ENCODE peak calls at places on chromosomes 4 and X, in nine cellular contexts. V is activated T-cell treated with anti-CD3 and anti-CD28 coated beads, Interleukin-2, amount 50 U/mL, for 4 hours; W is head of caudate nucleus; Z is GM12864; X is left kidney; T is NCI-H460; Y is erythroblast; U is A549; A is naive thymus-derived CD8-positive, alpha-beta T cell. M is an unnamed sample.
A peak's percentile ranks its signal among the peaks of the same experiment; 100 is the strongest.

GRCh38 chrX:39779952-39780783 is 317.6 kb downstream of the BCOR start:
- DNase-seq in W (no peak), Z (no peak), T (no peak), U (no peak), A (no peak), V (no peak), X (no peak), Y (no peak), M (no peak)

GRCh38 chrX:12814434-12814833 is 23.2 kb downstream of the PRPS2 start:
- DNase-seq in W (peak; percentile 13), A (peak; percentile 23), U (peak; percentile 59), X (peak; percentile 66), Z (peak; percentile 45), V (peak; percentile 17), Y (peak; percentile 44), T (peak; percentile 41), M (no peak)

GRCh38 chrX:17860811-17861495 is at the start of gene RAI2:
- DNase-seq in Z (no peak), Y (peak; percentile 7), W (no peak), V (peak; percentile 47), T (no peak), A (peak; percentile 49), U (no peak), X (peak; percentile 69), M (no peak)

GRCh38 chr4:3235030-3235345 is 14.0 kb upstream of the MSANTD1 start:
- DNase-seq in V (no peak), U (no peak), Y (no peak), A (no peak), X (no peak), W (no peak), T (no peak), Z (no peak), M (no peak)

GRCh38 chr4:15717126-15717525 is 14.3 kb downstream of the BST1 start:
- DNase-seq in Z (no peak), Y (no peak), U (no peak), W (no peak), T (no peak), X (no peak), V (no peak), A (no peak), M (no peak)

GRCh38 chr4:42708625-42709024 is 51.7 kb upstream of the ATP8A1 start:
- DNase-seq in X (no peak), T (no peak), Y (no peak), A (no peak), W (no peak), V (no peak), Z (no peak), U (no peak), M (no peak)

GRCh38 chrX:72269671-72270251 is 7.3 kb downstream of the RPS4X start:
- DNase-seq in W (no peak), A (no peak), X (no peak), T (no peak), Z (no peak), U (peak; percentile 38), V (peak; percentile 40), Y (no peak), M (no peak)

GRCh38 chrX:71586929-71587328 is 8.7 kb downstream of the GCNA start:
- DNase-seq in Z (no peak), T (no peak), W (no peak), X (no peak), V (no peak), A (no peak), U (no peak), Y (no peak), M (no peak)

GRCh38 chr4:21901831-21902230 is 46.7 kb downstream of the KCNIP4 start:
- DNase-seq in A (no peak), W (no peak), V (no peak), U (peak; percentile 20), Y (no peak), Z (no peak), T (no peak), X (no peak), M (no peak)

GRCh38 chrX:120223374-120223773 is 27.2 kb upstream of the ZBTB33 start:
- DNase-seq in W (no peak), X (no peak), Z (no peak), V (no peak), Y (no peak), T (no peak), A (no peak), U (no peak), M (no peak)

GRCh38 chrX:149467920-149468319 is 37.2 kb downstream of the IDS start:
- DNase-seq in V (no peak), W (no peak), U (no peak), T (no peak), Y (no peak), A (no peak), X (peak; percentile 17), Z (no peak), M (no peak)

GRCh38 chr4:109359040-109359646 is 56.7 kb upstream of the COL25A1 start:
- DNase-seq in U (no peak), T (no peak), Y (no peak), Z (no peak), A (peak; percentile 27), X (peak; percentile 19), W (no peak), V (no peak), M (no peak)

GRCh38 chr4:82784615-82785247 is 13.9 kb downstream of the SCD5 start:
- DNase-seq in V (no peak), W (no peak), Y (no peak), Z (no peak), A (no peak), X (no peak), U (no peak), T (no peak), M (no peak)

GRCh38 chr4:145130788-145131398 is 32.8 kb downstream of the ABCE1 start:
- DNase-seq in Y (no peak), V (no peak), A (no peak), W (no peak), Z (no peak), U (no peak), T (no peak), X (no peak), M (no peak)